ENCODE peak calls at places on chromosomes 4 and X, in nine cellular contexts. E, H, X, C, N, Y, Q, T and S are unnamed samples.

GRCh38 chrX:140177821-140178220 is 212.5 kb upstream of the CXorf66 start:
- DNase-seq in E (no peak), H (no peak), X (no peak), C (no peak), N (no peak), Y (no peak), Q (no peak), T (no peak), S (no peak)

GRCh38 chr4:98688416-98689290 is 30.2 kb upstream of the TSPAN5 start:
- DNase-seq in E (peak), H (no peak), X (peak), C (peak), N (peak), Y (no peak), Q (no peak), T (peak), S (peak)

GRCh38 chrX:107701493-107702121 is 73.3 kb downstream of the PRPS1 start:
- DNase-seq in E (no peak), H (no peak), X (no peak), C (no peak), N (no peak), Y (no peak), Q (peak), T (no peak), S (no peak)

GRCh38 chr4:181821039-181822004 is 421.9 kb upstream of the TENM3 start:
- DNase-seq in E (no peak), H (no peak), X (no peak), C (peak), N (peak), Y (peak), Q (no peak), T (peak), S (peak)

GRCh38 chr4:145731026-145731425 is 51.1 kb downstream of the C4orf51 start:
- DNase-seq in E (peak), H (peak), X (peak), C (no peak), N (peak), Y (no peak), Q (no peak), T (peak), S (peak)

GRCh38 chrX:68307767-68308166 is 125.5 kb downstream of the OPHN1 start:
- DNase-seq in E (no peak), H (no peak), X (no peak), C (peak), N (peak), Y (peak), Q (no peak), T (peak), S (peak)

GRCh38 chrX:103513476-103514108 is 5.7 kb downstream of the RAB40A start:
- DNase-seq in E (no peak), H (no peak), X (no peak), C (no peak), N (no peak), Y (peak), Q (no peak), T (peak), S (no peak)

GRCh38 chr4:133593764-133594163 is 444.7 kb downstream of the PCDH10 start:
- DNase-seq in E (no peak), H (no peak), X (no peak), C (no peak), N (no peak), Y (no peak), Q (no peak), T (no peak), S (no peak)

GRCh38 chrX:138150709-138151108 is 560.8 kb downstream of the FGF13 start:
- DNase-seq in E (no peak), H (no peak), X (no peak), C (peak), N (no peak), Y (no peak), Q (peak), T (no peak), S (no peak)

GRCh38 chr4:156884183-156884582 is 87.4 kb downstream of the PDGFC start:
- DNase-seq in E (no peak), H (no peak), X (no peak), C (no peak), N (no peak), Y (no peak), Q (no peak), T (peak), S (no peak)

GRCh38 chrX:46965125-46965758 is 53.0 kb downstream of the JADE3 start:
- DNase-seq in E (peak), H (no peak), X (no peak), C (no peak), N (peak), Y (no peak), Q (no peak), T (peak), S (peak)

GRCh38 chrX:134603806-134604700 is 54.2 kb downstream of the PLAC1 start:
- DNase-seq in E (peak), H (no peak), X (peak), C (no peak), N (peak), Y (peak), Q (no peak), T (peak), S (peak)

DNA sequence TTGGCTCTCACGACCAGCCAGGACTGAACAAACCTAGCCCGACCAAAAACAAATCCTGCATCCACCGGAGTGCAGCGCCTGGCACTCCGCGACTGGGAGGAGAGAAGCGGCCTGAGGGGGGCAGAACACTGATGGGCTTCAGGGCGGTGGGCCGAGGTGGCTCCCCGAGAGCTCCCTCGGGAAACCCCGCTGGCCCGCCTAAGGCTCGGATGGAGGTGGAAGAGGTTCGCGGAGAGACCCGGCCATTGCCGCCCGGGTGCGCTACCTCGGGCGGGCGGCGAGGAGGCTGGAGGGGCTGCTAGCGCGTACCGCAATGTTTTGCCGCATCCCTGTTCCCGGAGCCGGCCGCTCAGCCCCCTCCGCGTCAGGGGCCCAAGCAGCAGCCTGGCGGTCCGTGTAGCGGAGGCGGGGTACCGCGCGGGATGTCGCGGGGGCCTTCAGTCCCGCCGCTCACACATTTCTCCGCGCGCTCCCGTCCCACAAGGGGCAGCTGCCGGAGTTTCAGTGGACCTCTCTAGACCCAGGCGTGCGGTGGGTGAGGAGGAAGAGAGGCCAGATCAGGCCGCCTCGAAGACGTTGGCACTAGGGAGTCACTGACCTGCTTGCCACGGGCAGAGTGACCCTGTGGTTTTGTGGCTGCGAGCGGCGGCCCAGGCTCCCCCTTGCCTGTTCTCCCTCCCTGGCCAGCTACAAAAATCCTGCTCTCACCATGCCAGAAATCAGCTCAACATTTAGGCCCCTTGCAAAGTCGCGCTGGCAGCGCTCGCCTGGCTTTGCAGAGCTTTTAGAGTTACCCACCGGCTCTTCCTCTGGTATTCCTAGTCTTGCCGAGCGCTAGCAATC is 2.1 kb downstream of the SLITRK4 start:
- DNase-seq in E (no peak), H (no peak), X (no peak), C (no peak), N (no peak), Y (no peak), Q (no peak), T (no peak), S (no peak)
- TF ChIP-seq CTCF in E (no peak), H (no peak), X (no peak), C (no peak), N (no peak), Y (no peak), Q (no peak), T (no peak), S (no peak)

DNA sequence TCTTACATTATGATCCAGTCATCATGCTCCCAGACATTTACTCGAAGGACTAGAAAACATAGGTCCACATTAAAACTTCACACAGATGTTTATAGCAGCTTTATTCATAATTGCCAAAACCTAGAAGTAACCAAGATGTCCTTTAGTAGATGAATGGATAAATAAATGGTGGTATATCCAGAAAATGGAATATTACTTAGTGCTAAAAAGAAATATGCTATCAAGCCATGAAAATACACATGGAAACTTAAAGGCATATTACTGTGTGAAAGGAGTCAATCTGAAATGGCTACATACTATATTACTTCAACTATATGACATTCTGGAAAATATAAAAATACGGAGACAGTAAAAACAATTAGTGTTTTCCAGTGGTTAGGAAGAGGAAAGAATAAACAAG is 1039.1 kb upstream of the INTU start:
- DNase-seq in E (no peak), H (no peak), X (no peak), C (no peak), N (no peak), Y (no peak), Q (no peak), T (no peak), S (no peak)
- H3K4me3 ChIP-seq in E (no peak), H (no peak), X (no peak), C (no peak), N (no peak), Y (no peak), Q (no peak), T (no peak), S (no peak)

DNA sequence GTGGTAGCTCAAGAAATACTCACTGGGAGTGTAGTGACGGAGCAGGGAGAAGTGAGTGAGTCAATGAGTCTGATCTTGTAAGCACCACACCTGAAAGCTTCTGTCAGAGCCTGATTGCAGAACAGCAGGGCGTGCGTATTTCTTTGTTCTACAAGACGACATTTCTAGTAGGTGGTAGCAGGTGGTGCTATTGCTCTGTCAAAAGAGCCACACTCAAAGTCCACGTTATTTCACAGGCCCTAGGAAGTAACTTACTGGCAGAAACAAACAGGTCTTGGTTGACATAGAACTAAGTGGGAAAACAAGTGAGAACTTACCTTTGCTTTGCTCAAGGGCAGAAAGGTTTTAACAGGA is 46.4 kb upstream of the SPRY1 start:
- DNase-seq in E (no peak), H (peak), X (no peak), C (no peak), N (no peak), Y (no peak), Q (peak), T (peak), S (peak)
- TF ChIP-seq CTCF in E (no peak), H (no peak), X (no peak), C (no peak), N (no peak), Y (no peak), Q (peak), T (no peak), S (no peak)

GRCh38 chrX:50952406-50952805 is 41.9 kb downstream of the BMP15 start:
- DNase-seq in E (no peak), H (no peak), X (no peak), C (no peak), N (no peak), Y (no peak), Q (no peak), T (no peak), S (no peak)
- H3K4me3 ChIP-seq in E (no peak), H (no peak), X (no peak), C (no peak), N (no peak), Y (no peak), Q (no peak), T (no peak), S (no peak)

GRCh38 chr4:139918591-139918990 is 235.4 kb downstream of the MAML3 start:
- DNase-seq in E (no peak), H (no peak), X (no peak), C (no peak), N (no peak), Y (no peak), Q (no peak), T (no peak), S (no peak)

GRCh38 chr4:139917896-139918295 is 236.1 kb downstream of the MAML3 start:
- DNase-seq in E (no peak), H (no peak), X (no peak), C (no peak), N (no peak), Y (no peak), Q (no peak), T (no peak), S (no peak)

GRCh38 chr4:139918994-139919393 is 235.0 kb downstream of the MAML3 start:
- DNase-seq in E (no peak), H (no peak), X (no peak), C (no peak), N (no peak), Y (no peak), Q (no peak), T (no peak), S (peak)

GRCh38 chr4:139920552-139920951 is 233.4 kb downstream of the MAML3 start:
- DNase-seq in E (no peak), H (no peak), X (no peak), C (no peak), N (no peak), Y (no peak), Q (no peak), T (no peak), S (no peak)

DNA sequence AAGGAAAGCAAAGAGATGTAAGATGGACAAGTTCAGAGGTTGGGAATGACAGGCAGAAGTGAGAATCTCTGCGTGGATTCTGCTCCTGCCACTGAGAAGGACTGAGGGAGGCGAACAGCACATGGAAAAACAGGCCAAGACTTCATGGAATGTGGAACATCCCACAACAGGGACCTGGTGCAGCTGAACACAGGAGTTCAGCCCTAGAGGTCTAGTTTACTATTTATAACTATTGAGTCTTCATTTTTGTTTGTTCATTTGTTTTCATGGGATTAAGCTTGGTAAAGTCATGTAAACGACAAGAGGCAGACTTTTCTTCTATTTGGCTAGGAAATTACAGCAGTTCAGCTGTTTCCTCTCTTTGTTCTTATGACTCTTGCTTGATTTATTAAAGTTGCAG is 234.5 kb downstream of the MAML3 start:
- DNase-seq in E (no peak), H (peak), X (no peak), C (no peak), N (peak), Y (no peak), Q (no peak), T (peak), S (peak)
- TF ChIP-seq CTCF in E (no peak), H (no peak), X (no peak), C (no peak), N (no peak), Y (no peak), Q (no peak), T (no peak), S (no peak)

GRCh38 chrX:106177982-106178321 is 9.8 kb downstream of the PWWP3B start:
- DNase-seq in E (no peak), H (no peak), X (no peak), C (no peak), N (no peak), Y (no peak), Q (no peak), T (no peak), S (no peak)

GRCh38 chrX:106178826-106179225 is 10.7 kb downstream of the PWWP3B start:
- DNase-seq in E (no peak), H (no peak), X (no peak), C (no peak), N (no peak), Y (no peak), Q (no peak), T (no peak), S (no peak)

DNA sequence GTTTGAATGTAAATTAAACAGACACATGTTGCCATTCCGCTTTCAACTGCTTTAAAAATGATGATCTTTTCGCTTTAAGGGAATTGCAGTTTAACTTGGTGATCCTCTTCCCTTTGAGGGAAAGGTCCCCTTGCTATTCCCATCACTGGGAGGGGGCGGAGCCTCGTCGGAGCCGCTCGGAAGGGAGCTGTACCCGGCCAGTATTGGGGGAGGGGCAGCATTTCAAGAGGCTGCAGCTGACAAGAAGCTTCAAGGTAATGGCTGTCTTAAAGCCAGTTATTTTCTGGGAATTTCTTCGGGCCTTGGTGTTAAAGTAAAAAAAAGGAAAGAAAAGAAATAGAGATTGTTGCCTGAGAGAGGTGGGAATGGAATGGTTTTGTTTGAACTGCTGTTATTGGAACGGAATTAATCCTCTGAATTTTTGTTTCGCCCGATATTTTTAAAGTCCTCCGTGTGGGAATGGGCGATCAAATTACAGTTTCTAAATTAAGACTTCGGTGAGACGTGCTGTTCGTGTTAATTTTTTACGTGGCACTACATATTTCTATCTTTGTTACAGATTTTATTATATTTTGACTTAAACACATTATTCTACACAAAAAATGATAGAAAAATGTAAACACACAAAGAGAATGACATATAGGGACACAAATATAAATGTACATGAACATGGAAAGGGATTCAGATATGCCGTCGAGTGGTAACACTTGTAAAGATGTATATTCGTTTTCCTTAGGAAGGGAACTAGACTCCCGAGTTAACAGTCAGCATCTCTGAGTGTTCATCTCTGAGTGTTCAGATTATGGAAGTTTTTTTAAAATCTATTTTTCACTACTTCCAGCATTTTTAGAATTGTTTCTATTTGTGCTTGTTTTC is 9.2 kb downstream of the PWWP3B start:
- DNase-seq in E (no peak), H (peak), X (no peak), C (no peak), N (peak), Y (no peak), Q (no peak), T (peak), S (no peak)
- H3K4me3 ChIP-seq in E (no peak), H (no peak), X (no peak), C (no peak), N (no peak), Y (no peak), Q (no peak), T (no peak), S (no peak)

DNA sequence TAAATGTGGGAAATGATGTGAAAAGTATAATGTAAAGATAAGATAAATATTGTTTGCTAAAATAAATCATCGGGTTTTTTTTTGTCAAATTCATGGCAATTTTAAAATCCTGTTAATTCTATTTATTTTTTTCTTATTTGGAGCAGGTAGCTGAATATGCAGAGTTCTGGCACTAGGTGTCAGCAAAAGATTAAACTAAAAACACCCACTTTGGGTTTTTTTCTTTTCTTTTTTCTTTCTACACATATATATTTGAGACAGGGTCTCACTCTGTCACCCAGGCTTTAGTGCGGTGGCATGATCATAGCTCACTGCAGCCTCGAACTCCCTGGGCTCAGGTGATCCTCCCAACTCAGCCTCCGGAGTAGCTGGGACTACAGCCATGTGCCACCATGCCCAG is 6.9 kb upstream of the RAP2C start:
- DNase-seq in E (no peak), H (no peak), X (no peak), C (no peak), N (peak), Y (no peak), Q (peak), T (peak), S (peak)
- TF ChIP-seq CTCF in E (no peak), H (no peak), X (peak), C (peak), N (peak), Y (peak), Q (peak), T (peak), S (peak)

GRCh38 chr4:13547563-13548041 is 3.3 kb upstream of the NKX3-2 start:
- DNase-seq in E (no peak), H (no peak), X (no peak), C (peak), N (no peak), Y (no peak), Q (peak), T (no peak), S (no peak)
- H3K4me3 ChIP-seq in E (no peak), H (no peak), X (peak), C (peak), N (peak), Y (peak), Q (peak), T (no peak), S (peak)